ENCODE peak calls at places on chromosome 7, in ten cellular contexts. A, W, D, S, X, P, C, R, B and H are unnamed samples.

GRCh38 chr7:5661941-5662340 is 119.5 kb downstream of the RNF216 start:
- DNase-seq in C (no peak), W (peak), A (no peak), B (no peak), R (no peak), X (no peak), D (no peak), P (no peak), S (no peak), H (no peak)

GRCh38 chr7:139860090-139860773 is 31.2 kb downstream of the TBXAS1 start:
- DNase-seq in A (no peak), C (no peak), P (no peak), D (no peak), W (no peak), X (no peak), S (no peak), R (no peak), B (peak), H (no peak)

GRCh38 chr7:66110861-66111260 is 3.8 kb upstream of the CRCP start:
- DNase-seq in S (no peak), D (no peak), B (no peak), A (peak), C (peak), R (no peak), P (peak), X (no peak), W (no peak), H (no peak)

GRCh38 chr7:1252543-1253090 is 19.9 kb downstream of the UNCX start:
- DNase-seq in B (no peak), P (no peak), W (no peak), C (no peak), X (no peak), D (no peak), A (no peak), S (no peak), R (no peak), H (no peak)

GRCh38 chr7:13989944-13990295 is 454 bp upstream of the ETV1 start:
- DNase-seq in X (no peak), S (no peak), C (no peak), D (no peak), W (no peak), B (no peak), R (no peak), A (no peak), P (no peak), H (no peak)

GRCh38 chr7:150852371-150852905 is at the start of gene AOC1:
- DNase-seq in B (no peak), W (no peak), A (no peak), P (no peak), X (no peak), C (no peak), R (no peak), S (no peak), D (peak), H (no peak)

GRCh38 chr7:1144269-1144771 is 15.7 kb downstream of the ZFAND2A start:
- DNase-seq in D (peak), S (peak), X (no peak), W (no peak), C (peak), R (peak), P (peak), A (no peak), B (peak), H (no peak)

GRCh38 chr7:105972276-105972675 is 9.2 kb downstream of the CDHR3 start:
- DNase-seq in W (no peak), P (no peak), C (no peak), D (no peak), S (no peak), R (no peak), B (no peak), A (no peak), X (no peak), H (no peak)

GRCh38 chr7:27689045-27689877 is 26.6 kb upstream of the HIBADH start:
- DNase-seq in A (no peak), P (peak), X (no peak), D (no peak), B (peak), R (peak), S (peak), C (no peak), W (peak), H (no peak)

GRCh38 chr7:105963038-105963667 is at the start of gene CDHR3:
- DNase-seq in S (no peak), D (no peak), C (no peak), A (no peak), X (no peak), W (no peak), B (no peak), P (no peak), R (peak), H (peak)

GRCh38 chr7:151239837-151240459 is 7.7 kb downstream of the CHPF2 start:
- DNase-seq in D (no peak), W (no peak), X (no peak), S (no peak), B (no peak), C (no peak), R (no peak), A (no peak), P (no peak), H (no peak)

GRCh38 chr7:28346256-28346655 is 66.1 kb upstream of the CREB5 start:
- DNase-seq in P (no peak), W (no peak), C (no peak), A (no peak), X (no peak), S (no peak), R (no peak), B (no peak), D (no peak), H (no peak)

GRCh38 chr7:44122529-44122928 is 819 bp downstream of the POLD2 start:
- DNase-seq in X (no peak), B (no peak), C (no peak), R (no peak), A (no peak), D (no peak), W (no peak), S (no peak), P (no peak), H (no peak)

GRCh38 chr7:135197906-135198655 is 13.2 kb downstream of the WDR91 start:
- DNase-seq in W (no peak), B (no peak), S (no peak), X (no peak), R (no peak), D (no peak), A (no peak), C (no peak), P (no peak), H (no peak)

GRCh38 chr7:5456420-5456819 is 32.8 kb upstream of the TNRC18 start:
- DNase-seq in R (no peak), X (no peak), D (no peak), S (no peak), B (no peak), P (no peak), W (no peak), A (no peak), C (no peak), H (no peak)

GRCh38 chr7:134605978-134606923 is 40.4 kb upstream of the BPGM start:
- DNase-seq in B (peak), S (peak), W (peak), D (peak), X (peak), P (peak), R (peak), A (peak), C (peak), H (peak)

GRCh38 chr7:119999743-120000475 is 273.1 kb upstream of the KCND2 start:
- DNase-seq in B (no peak), R (no peak), C (no peak), P (peak), D (no peak), A (no peak), X (no peak), S (no peak), W (no peak), H (no peak)

GRCh38 chr7:156236936-156237599 is 403.5 kb upstream of the RNF32 start:
- DNase-seq in S (no peak), R (no peak), P (no peak), D (no peak), W (no peak), B (no peak), C (no peak), X (no peak), A (no peak), H (no peak)

GRCh38 chr7:103951311-103951710 is 38.1 kb downstream of the RELN start:
- DNase-seq in P (no peak), W (no peak), D (no peak), X (no peak), R (no peak), B (no peak), S (no peak), C (peak), A (no peak), H (no peak)

GRCh38 chr7:47304727-47305719 is 276.9 kb downstream of the TNS3 start:
- DNase-seq in D (peak), S (no peak), A (no peak), P (no peak), W (no peak), B (no peak), X (no peak), C (no peak), R (no peak), H (no peak)

GRCh38 chr7:40432046-40432445 is 297.2 kb downstream of the SUGCT start:
- DNase-seq in C (no peak), B (no peak), S (no peak), A (no peak), W (no peak), R (no peak), P (no peak), D (no peak), X (no peak), H (no peak)

GRCh38 chr7:84950836-84951235 is 236.0 kb downstream of the SEMA3D start:
- DNase-seq in S (no peak), R (no peak), P (peak), B (no peak), A (no peak), D (no peak), C (peak), W (no peak), X (no peak), H (no peak)

GRCh38 chr7:48035967-48036478 is 680 bp downstream of the C7orf57 start:
- DNase-seq in X (no peak), A (no peak), B (no peak), R (peak), S (no peak), P (peak), W (no peak), C (no peak), D (peak), H (no peak)

GRCh38 chr7:140640727-140641531 is at the start of gene DENND2A:
- DNase-seq in R (peak), A (no peak), W (no peak), B (no peak), X (no peak), P (peak), S (no peak), C (no peak), D (peak), H (no peak)

GRCh38 chr7:7911339-7911738 is 57.3 kb upstream of the GLCCI1 start:
- DNase-seq in B (no peak), R (no peak), C (no peak), D (no peak), P (peak), S (no peak), X (no peak), W (no peak), A (no peak), H (no peak)

GRCh38 chr7:14457567-14458453 is 444.7 kb downstream of the DGKB start:
- DNase-seq in D (peak), W (peak), A (peak), R (peak), X (no peak), P (peak), B (peak), C (peak), S (peak), H (peak)

GRCh38 chr7:24836084-24836483 is 78.8 kb upstream of the GSDME start:
- DNase-seq in C (no peak), B (peak), W (peak), A (no peak), X (no peak), R (no peak), S (no peak), D (no peak), P (no peak), H (no peak)

GRCh38 chr7:128867842-128868623 is 5.4 kb downstream of the ATP6V1F start:
- DNase-seq in B (no peak), A (no peak), D (no peak), P (no peak), W (no peak), X (no peak), R (peak), S (no peak), C (no peak), H (peak)

GRCh38 chr7:42186181-42186580 is 50.8 kb downstream of the GLI3 start:
- DNase-seq in B (no peak), P (no peak), W (no peak), R (no peak), D (no peak), S (no peak), A (no peak), C (no peak), X (no peak), H (no peak)

GRCh38 chr7:98051118-98051744 is 55.4 kb upstream of the LMTK2 start:
- DNase-seq in W (no peak), P (no peak), C (no peak), B (no peak), A (peak), S (no peak), X (peak), D (no peak), R (peak), H (no peak)

GRCh38 chr7:116801092-116801710 is 61.2 kb upstream of the CAPZA2 start:
- DNase-seq in A (peak), D (no peak), W (no peak), R (no peak), P (peak), X (no peak), B (no peak), C (peak), S (no peak), H (no peak)

GRCh38 chr7:83267141-83267631 is 104.5 kb upstream of the PCLO start:
- DNase-seq in C (peak), W (no peak), R (no peak), D (no peak), S (no peak), P (no peak), B (no peak), A (no peak), X (no peak), H (peak)

GRCh38 chr7:47088329-47089067 is 493.4 kb downstream of the TNS3 start:
- DNase-seq in W (peak), R (peak), B (peak), D (peak), P (peak), X (no peak), S (peak), C (peak), A (peak), H (no peak)

GRCh38 chr7:87671-88070 is 104.7 kb upstream of the FAM20C start:
- DNase-seq in P (no peak), D (no peak), R (no peak), C (no peak), B (no peak), S (no peak), A (no peak), W (no peak), X (no peak), H (no peak)

GRCh38 chr7:832292-832967 is at the start of gene SUN1:
- DNase-seq in W (peak), P (peak), C (peak), S (no peak), A (peak), B (no peak), R (no peak), X (peak), D (no peak), H (no peak)

GRCh38 chr7:81776159-81776558 is 6.3 kb upstream of the HGF start:
- DNase-seq in W (no peak), B (peak), P (no peak), R (no peak), D (no peak), C (no peak), X (no peak), A (no peak), S (no peak), H (no peak)

GRCh38 chr7:100169147-100169850 is 882 bp upstream of the GAL3ST4 start:
- DNase-seq in P (no peak), S (no peak), B (no peak), R (peak), D (no peak), C (no peak), W (no peak), X (no peak), A (no peak), H (no peak)

GRCh38 chr7:117974891-117975290 is 101.7 kb upstream of the CTTNBP2 start:
- DNase-seq in W (no peak), R (no peak), C (no peak), A (no peak), P (no peak), X (no peak), B (no peak), D (no peak), S (no peak), H (no peak)

GRCh38 chr7:74412603-74413002 is 41.1 kb upstream of the GTF2IRD1 start:
- DNase-seq in C (no peak), A (no peak), X (no peak), S (no peak), D (no peak), B (no peak), R (no peak), P (peak), W (no peak), H (no peak)

GRCh38 chr7:79820387-79820786 is 314.2 kb upstream of the GNAI1 start:
- DNase-seq in W (no peak), R (peak), A (no peak), B (no peak), P (peak), X (no peak), D (peak), S (no peak), C (peak), H (no peak)